ENCODE peak calls at places on chromosomes 4 and X, in four cellular contexts. One of them, this sample, is unnamed.

GRCh38 chr4:127131527-127131926 is 501.2 kb upstream of the INTU start:
- DNase-seq in GM12878: no peak
- DNase-seq in K562: no peak
- DNase-seq in HepG2: no peak
- DNase-seq in this sample: no peak

GRCh38 chr4:28548549-28548948 is 1687.9 kb downstream of the STIM2 start:
- DNase-seq in K562: no peak
- DNase-seq in GM12878: no peak
- DNase-seq in HepG2: no peak
- DNase-seq in this sample: no peak

GRCh38 chr4:52780627-52781354 is 29.6 kb upstream of the ERVMER34-1 start:
- DNase-seq in HepG2: no peak
- DNase-seq in K562: peak; percentile 33
- DNase-seq in GM12878: no peak
- DNase-seq in this sample: peak; percentile 27

GRCh38 chr4:25524616-25525146 is 131.0 kb upstream of the SLC34A2 start:
- DNase-seq in K562: no peak
- DNase-seq in GM12878: no peak
- DNase-seq in HepG2: no peak
- DNase-seq in this sample: no peak

GRCh38 chrX:23901805-23902204 is 5.9 kb downstream of the APOO start:
- DNase-seq in K562: peak; percentile 75
- DNase-seq in GM12878: peak; percentile 60
- DNase-seq in HepG2: peak; percentile 77
- DNase-seq in this sample: peak; percentile 42

GRCh38 chr4:129261584-129261983 is 165.6 kb downstream of the C4orf33 start:
- DNase-seq in K562: no peak
- DNase-seq in HepG2: no peak
- DNase-seq in GM12878: no peak
- DNase-seq in this sample: no peak

GRCh38 chrX:55489315-55490009 is at the start of gene USP51:
- DNase-seq in K562: peak; percentile 58
- DNase-seq in GM12878: peak; percentile 16
- DNase-seq in HepG2: no peak
- DNase-seq in this sample: peak; percentile 12

GRCh38 chrX:47706575-47706974 is 47.6 kb upstream of the UXT start:
- DNase-seq in K562: no peak
- DNase-seq in GM12878: no peak
- DNase-seq in HepG2: no peak
- DNase-seq in this sample: no peak

GRCh38 chrX:46279214-46279924 is 265.9 kb downstream of the ZNF674 start:
- DNase-seq in GM12878: no peak
- DNase-seq in HepG2: no peak
- DNase-seq in K562: no peak
- DNase-seq in this sample: no peak

GRCh38 chrX:110395877-110396276 is 37.2 kb downstream of the RTL9 start:
- DNase-seq in K562: no peak
- DNase-seq in GM12878: no peak
- DNase-seq in HepG2: no peak
- DNase-seq in this sample: no peak

GRCh38 chr4:169756971-169757574 is 671 bp downstream of the HPF1 start:
- DNase-seq in K562: peak; percentile 37
- DNase-seq in HepG2: peak; percentile 1
- DNase-seq in GM12878: no peak
- DNase-seq in this sample: no peak
- TF ChIP-seq FOXK2 in K562: no peak
- TF ChIP-seq FOXK2 in HepG2: no peak
- TF ChIP-seq FOXK2 in GM12878: no peak
- TF ChIP-seq FOXK2 in this sample: no peak

GRCh38 chr4:153419029-153419428 is 47.1 kb upstream of the TMEM131L start:
- DNase-seq in K562: no peak
- DNase-seq in GM12878: no peak
- DNase-seq in HepG2: no peak
- DNase-seq in this sample: no peak
- TF ChIP-seq FOXK2 in K562: no peak
- TF ChIP-seq FOXK2 in GM12878: no peak
- TF ChIP-seq FOXK2 in HepG2: no peak
- TF ChIP-seq FOXK2 in this sample: no peak

DNA sequence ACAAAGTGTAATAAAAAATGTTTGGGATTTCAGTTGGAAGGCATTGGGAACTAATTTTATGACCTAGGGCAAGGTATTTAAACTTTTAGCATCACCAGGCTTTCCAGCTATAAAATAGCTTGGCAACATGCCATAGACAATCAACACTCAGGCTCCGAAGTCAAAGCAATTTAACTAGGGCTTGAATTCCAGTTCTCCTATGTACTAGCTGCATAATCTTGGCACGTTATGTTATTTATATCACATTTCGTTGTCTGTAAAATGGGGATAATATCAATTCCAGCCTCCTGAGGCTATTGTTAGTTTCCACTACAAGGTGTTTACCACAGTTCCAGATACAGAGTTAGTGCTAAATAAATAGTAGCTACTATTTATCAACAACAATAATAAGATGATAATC is 78.8 kb downstream of the DMD start:
- DNase-seq in HepG2: no peak
- DNase-seq in K562: no peak
- DNase-seq in GM12878: no peak
- DNase-seq in this sample: no peak
- TF ChIP-seq FOXK2 in HepG2: no peak
- TF ChIP-seq FOXK2 in K562: no peak
- TF ChIP-seq FOXK2 in GM12878: no peak
- TF ChIP-seq FOXK2 in this sample: no peak

GRCh38 chr4:123505457-123506310 is 109.1 kb downstream of the SPRY1 start:
- DNase-seq in HepG2: peak; percentile 97
- DNase-seq in GM12878: no peak
- DNase-seq in K562: peak; percentile 18
- DNase-seq in this sample: peak; percentile 52
- TF ChIP-seq FOXK2 in HepG2: no peak
- TF ChIP-seq FOXK2 in GM12878: no peak
- TF ChIP-seq FOXK2 in K562: no peak
- TF ChIP-seq FOXK2 in this sample: no peak

DNA sequence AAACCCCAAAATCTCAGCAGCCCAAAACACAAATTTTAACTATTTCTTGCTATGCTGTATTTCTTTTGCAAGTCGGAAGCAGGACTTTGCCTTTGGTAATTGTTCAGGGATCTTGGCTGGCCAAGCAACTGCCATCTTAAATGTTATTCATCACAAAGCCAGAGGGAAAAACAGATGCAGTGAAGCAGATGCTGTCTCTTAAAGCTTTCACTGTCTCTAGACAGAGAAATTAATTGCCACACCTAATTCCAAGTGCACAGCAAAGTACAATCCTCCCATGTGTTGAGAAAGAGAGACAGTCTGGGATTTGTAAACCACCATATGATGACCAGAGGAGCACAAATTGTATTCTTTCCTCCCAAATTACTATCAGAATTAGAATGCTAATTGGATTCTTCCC is 30.0 kb upstream of the GALNT7 start:
- DNase-seq in K562: no peak
- DNase-seq in HepG2: no peak
- DNase-seq in GM12878: no peak
- DNase-seq in this sample: no peak
- TF ChIP-seq FOXK2 in K562: no peak
- TF ChIP-seq FOXK2 in HepG2: no peak
- TF ChIP-seq FOXK2 in GM12878: no peak
- TF ChIP-seq FOXK2 in this sample: no peak

GRCh38 chrX:10726647-10727046 is 106.3 kb upstream of the MID1 start:
- DNase-seq in GM12878: no peak
- DNase-seq in HepG2: no peak
- DNase-seq in K562: no peak
- DNase-seq in this sample: no peak

GRCh38 chrX:10725071-10725470 is 104.7 kb upstream of the MID1 start:
- DNase-seq in K562: peak; percentile 8
- DNase-seq in GM12878: no peak
- DNase-seq in HepG2: no peak
- DNase-seq in this sample: peak; percentile 33

DNA sequence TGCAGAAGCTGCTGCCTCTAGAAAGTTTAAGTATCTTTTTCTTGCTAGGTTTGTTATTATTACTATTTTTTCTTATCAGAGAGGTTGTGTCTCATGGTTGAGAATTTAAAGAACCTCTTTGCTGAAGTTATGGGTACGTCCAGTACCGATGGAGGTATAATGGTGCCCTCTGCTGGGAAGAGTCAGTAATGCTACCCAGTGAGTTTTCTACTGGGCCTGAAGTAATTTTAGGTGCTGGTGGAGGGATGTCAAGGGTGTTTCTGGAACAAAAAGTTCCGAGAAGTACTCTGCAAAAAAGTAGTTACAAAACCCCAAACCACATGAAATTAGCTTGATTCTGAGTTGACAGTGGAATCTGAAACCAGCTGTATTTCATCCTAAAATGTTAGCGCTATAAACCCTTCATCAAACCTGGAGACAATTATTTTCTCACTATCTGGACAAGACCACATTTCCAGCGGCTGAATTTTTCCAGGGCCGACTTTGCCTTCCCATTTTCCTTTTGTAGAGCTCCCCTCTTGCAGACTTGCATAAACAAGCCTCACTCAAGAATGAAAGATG is 102.5 kb upstream of the MID1 start:
- DNase-seq in K562: peak; percentile 47
- DNase-seq in HepG2: no peak
- DNase-seq in GM12878: no peak
- DNase-seq in this sample: peak; percentile 60
- TF ChIP-seq FOXK2 in K562: no peak
- TF ChIP-seq FOXK2 in HepG2: no peak
- TF ChIP-seq FOXK2 in GM12878: no peak
- TF ChIP-seq FOXK2 in this sample: no peak

GRCh38 chrX:37409278-37409677 is 60.1 kb downstream of the PRRG1 start:
- DNase-seq in K562: peak; percentile 0
- DNase-seq in HepG2: peak; percentile 54
- DNase-seq in GM12878: no peak
- DNase-seq in this sample: no peak
- TF ChIP-seq FOXK2 in K562: no peak
- TF ChIP-seq FOXK2 in HepG2: no peak
- TF ChIP-seq FOXK2 in GM12878: no peak
- TF ChIP-seq FOXK2 in this sample: no peak

GRCh38 chr4:83207497-83208105 is 77.0 kb downstream of the COQ2 start:
- DNase-seq in HepG2: no peak
- DNase-seq in GM12878: no peak
- DNase-seq in K562: no peak
- DNase-seq in this sample: no peak
- TF ChIP-seq FOXK2 in HepG2: no peak
- TF ChIP-seq FOXK2 in GM12878: no peak
- TF ChIP-seq FOXK2 in K562: no peak
- TF ChIP-seq FOXK2 in this sample: no peak

GRCh38 chr4:32697281-32697814 is 1977.2 kb downstream of the PCDH7 start:
- DNase-seq in K562: no peak
- DNase-seq in GM12878: no peak
- DNase-seq in HepG2: no peak
- DNase-seq in this sample: no peak
- TF ChIP-seq FOXK2 in K562: no peak
- TF ChIP-seq FOXK2 in GM12878: no peak
- TF ChIP-seq FOXK2 in HepG2: no peak
- TF ChIP-seq FOXK2 in this sample: no peak

GRCh38 chr4:142615324-142615665 is 230.8 kb downstream of the INPP4B start:
- DNase-seq in GM12878: no peak
- DNase-seq in HepG2: no peak
- DNase-seq in K562: no peak
- DNase-seq in this sample: no peak

GRCh38 chr4:142614621-142615323 is 231.3 kb downstream of the INPP4B start:
- DNase-seq in K562: no peak
- DNase-seq in HepG2: no peak
- DNase-seq in GM12878: no peak
- DNase-seq in this sample: no peak
- TF ChIP-seq FOXK2 in K562: no peak
- TF ChIP-seq FOXK2 in HepG2: no peak
- TF ChIP-seq FOXK2 in GM12878: no peak
- TF ChIP-seq FOXK2 in this sample: no peak

This sample was measured in HEK293T.